ENCODE peak calls at places on chromosomes 5 and 9, in nine cellular contexts. F is germinal center, X is HEK293T, B is globus pallidus, Z is kidney, D is C1 segment of cervical spinal cord, C is T-helper 22 cell, A is iris pigment epithelial cell, O is pancreas. T is an unnamed sample.

GRCh38 chr9:114307323-114308250 is 15.3 kb upstream of the ORM1 start:
- DNase-seq in F (no peak), X (no peak), B (no peak), Z (peak; percentile 43), D (no peak), C (no peak), A (peak; percentile 52), O (peak; percentile 6), T (peak; percentile 41)

GRCh38 chr9:95857122-95857521 is 18.4 kb upstream of the ERCC6L2 start:
- DNase-seq in F (no peak), X (no peak), B (no peak), Z (peak; percentile 70), D (no peak), C (no peak), A (peak; percentile 96), O (no peak), T (no peak)

GRCh38 chr5:28408186-28408585 is 1369.8 kb upstream of the CDH9 start:
- DNase-seq in F (no peak), X (no peak), B (no peak), Z (no peak), D (no peak), C (no peak), A (peak; percentile 85), O (no peak), T (no peak)

GRCh38 chr9:83962165-83962564 is 17.9 kb downstream of the HNRNPK start:
- DNase-seq in F (no peak), X (no peak), B (no peak), Z (no peak), D (no peak), C (no peak), A (no peak), O (no peak), T (no peak)

GRCh38 chr5:63963080-63963735 is 963 bp upstream of the HTR1A start:
- DNase-seq in F (peak; percentile 48), X (peak; percentile 48), B (peak; percentile 58), Z (no peak), D (peak; percentile 2), C (no peak), A (peak; percentile 70), O (peak; percentile 63), T (no peak)

GRCh38 chr5:65776707-65777141 is 54.7 kb downstream of the NLN start:
- DNase-seq in F (no peak), X (no peak), B (no peak), Z (no peak), D (no peak), C (no peak), A (peak; percentile 74), O (no peak), T (no peak)

GRCh38 chr9:131823701-131824146 is 83.8 kb upstream of the RAPGEF1 start:
- DNase-seq in F (no peak), X (no peak), B (no peak), Z (peak; percentile 56), D (no peak), C (no peak), A (no peak), O (no peak), T (no peak)

GRCh38 chr5:115810776-115811175 is 5.7 kb downstream of the CDO1 start:
- DNase-seq in F (no peak), X (no peak), B (no peak), Z (no peak), D (no peak), C (no peak), A (peak; percentile 44), O (no peak), T (no peak)

GRCh38 chr5:155085282-155085990 is 71.9 kb downstream of the KIF4B start:
- DNase-seq in F (no peak), X (no peak), B (no peak), Z (no peak), D (no peak), C (no peak), A (no peak), O (no peak), T (no peak)

GRCh38 chr5:16418471-16418922 is 47.1 kb downstream of the ZNF622 start:
- DNase-seq in F (no peak), X (peak; percentile 13), B (no peak), Z (no peak), D (no peak), C (no peak), A (no peak), O (peak; percentile 59), T (no peak)